ENCODE peak calls at places on chromosomes 1 and 21, in five cellular contexts. B is fibroblast of lung, M is A549, Z is OCI-LY7, V is dorsolateral prefrontal cortex. R is an unnamed sample.

GRCh38 chr1:162997499-162998285 is 71.5 kb upstream of the RGS4 start:
- DNase-seq in Z (no peak), M (no peak), V (no peak), B (peak), R (no peak)

GRCh38 chr1:107523061-107523460 is 382.2 kb downstream of the NTNG1 start:
- DNase-seq in B (no peak), M (no peak), V (no peak), Z (no peak), R (no peak)

GRCh38 chr1:41576206-41576605 is 91.7 kb upstream of the EDN2 start:
- DNase-seq in M (no peak), B (no peak), V (no peak), Z (no peak), R (no peak)

GRCh38 chr1:7783178-7783711 is 846 bp upstream of the PER3 start:
- DNase-seq in Z (peak), V (peak), B (peak), M (peak), R (peak)

GRCh38 chr1:234331511-234331910 is 41.7 kb upstream of the COA6 start:
- DNase-seq in V (no peak), B (no peak), M (no peak), Z (no peak), R (no peak)

GRCh38 chr1:156898971-156899657 is 5.6 kb downstream of the PEAR1 start:
- DNase-seq in Z (no peak), M (no peak), B (no peak), V (no peak), R (no peak)

GRCh38 chr1:186042216-186042615 is 308.0 kb downstream of the HMCN1 start:
- DNase-seq in M (no peak), Z (no peak), B (peak), V (no peak), R (no peak)

GRCh38 chr1:77579547-77579946 is 102.9 kb downstream of the ZZZ3 start:
- DNase-seq in M (no peak), B (no peak), Z (no peak), V (no peak), R (no peak)

GRCh38 chr1:4752059-4752458 is 97.7 kb downstream of the AJAP1 start:
- DNase-seq in M (no peak), Z (no peak), B (no peak), V (no peak), R (no peak)

GRCh38 chr21:46097826-46098286 is at the start of gene COL6A2:
- DNase-seq in Z (no peak), M (peak), B (peak), V (peak), R (peak)

GRCh38 chr1:177873238-177873637 is 96.6 kb downstream of the SEC16B start:
- DNase-seq in B (peak), M (no peak), V (no peak), Z (no peak), R (no peak)

GRCh38 chr1:47230692-47231313 is 1.2 kb downstream of the TAL1 start:
- DNase-seq in Z (no peak), M (no peak), V (no peak), B (no peak), R (peak)

GRCh38 chr1:47233165-47233564 is 1.1 kb upstream of the TAL1 start:
- DNase-seq in M (no peak), Z (no peak), B (no peak), V (no peak), R (no peak)

GRCh38 chr1:47232187-47232874 is at the start of gene TAL1:
- DNase-seq in V (no peak), M (no peak), Z (no peak), B (no peak), R (peak)

GRCh38 chr1:47229884-47230691 is 1.9 kb downstream of the TAL1 start:
- DNase-seq in M (no peak), Z (no peak), B (no peak), V (no peak), R (no peak)

GRCh38 chr1:47231314-47232186 is 475 bp downstream of the TAL1 start:
- DNase-seq in V (no peak), M (no peak), B (peak), Z (no peak), R (peak)
- H3K4me3 ChIP-seq in V (peak), M (peak), B (peak), Z (no peak), R (peak)

DNA sequence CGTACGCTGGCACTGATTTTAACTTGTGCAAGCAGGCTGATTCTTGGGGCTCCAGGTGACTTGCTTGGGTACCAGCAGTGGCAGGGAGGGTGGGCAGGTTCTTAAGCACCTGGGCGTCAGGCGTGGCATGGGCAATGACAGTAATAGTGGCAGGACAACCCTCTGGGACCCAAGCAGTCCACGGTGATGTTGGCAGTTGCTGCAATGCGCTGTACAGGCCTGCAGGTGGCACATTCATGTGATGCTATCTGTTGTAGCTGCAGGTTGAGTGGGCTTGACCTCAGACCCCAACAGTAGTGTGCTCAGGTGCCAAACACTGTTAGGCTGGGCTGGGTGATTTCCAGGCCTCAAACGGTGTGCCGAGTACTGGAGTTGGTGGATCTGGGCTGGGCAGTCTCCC is 10.2 kb upstream of the OR10J4 start:
- DNase-seq in Z (no peak), V (no peak), B (no peak), M (no peak), R (no peak)
- TF ChIP-seq CTCF in Z (peak), V (no peak), B (no peak), M (no peak), R (peak)

GRCh38 chr1:212610575-212610967 is 2.0 kb downstream of the ATF3 start:
- DNase-seq in Z (no peak), V (no peak), M (no peak), B (no peak), R (no peak)
- H3K4me3 ChIP-seq in Z (no peak), V (no peak), M (peak), B (peak), R (no peak)

GRCh38 chr1:64215576-64215975 is 12.2 kb downstream of the UBE2U start:
- DNase-seq in V (no peak), M (no peak), B (peak), Z (no peak), R (no peak)
- TF ChIP-seq CTCF in V (no peak), M (no peak), B (no peak), Z (no peak), R (no peak)

GRCh38 chr21:37435120-37435519 is 68.5 kb downstream of the DYRK1A start:
- DNase-seq in Z (no peak), V (peak), B (peak), M (no peak), R (no peak)
- H3K4me3 ChIP-seq in Z (no peak), V (peak), B (peak), M (no peak), R (no peak)

GRCh38 chr1:159203621-159204020 is 1.1 kb upstream of the ACKR1 start:
- DNase-seq in Z (no peak), V (no peak), B (no peak), M (no peak), R (no peak)

GRCh38 chr1:159200759-159201158 is 3.9 kb upstream of the ACKR1 start:
- DNase-seq in V (no peak), M (no peak), B (no peak), Z (no peak), R (no peak)

GRCh38 chr1:159197767-159198557 is 6.7 kb upstream of the ACKR1 start:
- DNase-seq in B (peak), Z (peak), V (peak), M (peak), R (peak)

GRCh38 chr1:159196543-159196942 is 8.1 kb upstream of the ACKR1 start:
- DNase-seq in V (no peak), B (no peak), M (no peak), Z (no peak), R (no peak)

DNA sequence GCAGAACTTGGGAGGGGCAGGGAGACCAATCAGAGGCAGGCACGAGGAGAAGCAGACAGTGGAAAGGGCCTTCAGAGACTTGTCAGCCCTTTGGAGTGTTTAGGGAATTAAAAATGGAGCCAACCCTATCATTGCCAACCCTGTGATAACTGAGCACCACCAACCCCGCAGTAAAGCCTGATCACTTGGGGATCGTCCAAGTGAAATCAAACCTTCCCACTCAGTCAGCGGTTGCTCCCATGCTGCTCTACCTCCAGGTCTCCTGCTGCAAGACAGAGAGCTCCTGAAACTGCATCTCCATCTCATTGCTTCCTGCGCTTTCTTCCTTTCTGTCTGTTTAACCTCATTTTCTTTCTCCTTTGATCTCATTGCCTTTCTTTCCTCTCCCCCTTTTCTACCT is 4.8 kb upstream of the ACKR1 start:
- DNase-seq in V (no peak), M (no peak), B (no peak), Z (no peak), R (no peak)
- TF ChIP-seq CTCF in V (no peak), M (no peak), B (no peak), Z (no peak), R (no peak)

GRCh38 chr1:43171876-43172531 is at the start of the genes CFAP57 and EBNA1BP2:
- DNase-seq in V (peak), Z (peak), B (peak), M (peak), R (peak)
- H3K4me3 ChIP-seq in V (peak), Z (peak), B (peak), M (peak), R (peak)

DNA sequence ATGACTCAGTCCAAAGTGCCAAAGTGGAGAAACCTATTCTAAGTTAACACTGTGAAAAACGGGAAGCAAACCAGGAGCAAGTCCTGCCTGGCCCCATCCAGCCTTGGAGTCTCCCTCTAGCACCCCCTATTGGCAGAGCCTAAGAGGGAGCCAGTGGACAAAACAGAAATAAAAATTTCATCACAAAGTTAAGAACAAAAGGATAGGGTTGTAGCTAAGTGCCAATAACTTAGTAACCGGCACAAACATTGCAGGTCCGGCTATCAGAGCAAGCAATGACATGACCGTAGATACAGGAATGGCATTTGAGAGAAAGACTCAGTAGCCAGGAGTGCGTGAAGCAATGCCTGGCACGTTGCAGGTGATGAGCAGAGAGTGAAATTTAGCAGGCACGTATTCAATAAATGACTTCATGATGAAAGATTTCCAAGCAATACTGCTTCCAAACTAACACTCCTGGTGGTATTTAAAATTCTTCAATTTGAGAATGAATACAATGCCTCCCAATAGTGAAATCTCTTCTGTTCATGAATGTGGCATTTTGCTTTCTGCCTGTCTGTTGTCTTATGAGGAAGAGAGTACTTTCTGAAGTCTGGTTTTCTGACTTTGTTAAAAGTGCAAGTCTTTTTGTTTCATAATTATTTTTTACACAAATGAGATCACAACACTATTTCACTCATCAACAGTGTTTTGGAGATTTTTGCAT is 391.0 kb downstream of the OMA1 start:
- DNase-seq in V (no peak), Z (peak), B (no peak), M (no peak), R (peak)
- TF ChIP-seq CTCF in V (peak), Z (peak), B (no peak), M (no peak), R (peak)

GRCh38 chr1:151371744-151372410 is 628 bp downstream of the SELENBP1 start:
- DNase-seq in B (peak), M (peak), Z (no peak), V (no peak), R (peak)

GRCh38 chr1:151372411-151372934 is at the start of gene SELENBP1:
- DNase-seq in B (peak), V (peak), M (peak), Z (no peak), R (peak)

GRCh38 chr1:151370211-151370911 is 2.1 kb downstream of the SELENBP1 start:
- DNase-seq in B (no peak), V (no peak), Z (no peak), M (no peak), R (peak)

GRCh38 chr1:151369621-151370048 is 2.9 kb downstream of the SELENBP1 start:
- DNase-seq in Z (no peak), M (no peak), V (no peak), B (no peak), R (no peak)

GRCh38 chr1:151371340-151371739 is 1.2 kb downstream of the SELENBP1 start:
- DNase-seq in V (peak), Z (no peak), M (no peak), B (peak), R (peak)
- H3K4me3 ChIP-seq in V (peak), Z (no peak), M (no peak), B (peak), R (peak)